ENCODE peak calls at places on chromosomes 16 and 17, in six cellular contexts. H, F, E, V, W and N are unnamed samples.
A peak's percentile ranks its signal among the peaks of the same experiment; 100 is the strongest.

GRCh38 chr17:48620497-48621139 is 5.5 kb upstream of the HOXB8 start:
- DNase-seq in H (no peak), W (no peak), E (no peak), F (no peak), V (peak; percentile 73), N (no peak)

GRCh38 chr17:56629450-56630187 is 36.1 kb downstream of the NOG start:
- DNase-seq in E (peak; percentile 69), F (no peak), V (peak; percentile 2), H (peak; percentile 2), W (no peak), N (peak; percentile 11)

GRCh38 chr16:21101631-21102420 is 48.8 kb downstream of the DNAH3 start:
- DNase-seq in H (peak; percentile 46), E (peak; percentile 54), F (peak; percentile 21), W (no peak), V (peak; percentile 10), N (peak; percentile 18)

GRCh38 chr17:3879181-3879580 is 13.7 kb downstream of the CAMKK1 start:
- DNase-seq in V (peak; percentile 76), H (peak; percentile 68), F (peak; percentile 44), E (peak; percentile 89), W (no peak), N (peak; percentile 35)

GRCh38 chr17:32793841-32794240 is 83.1 kb downstream of the MYO1D start:
- DNase-seq in E (no peak), H (no peak), V (no peak), F (no peak), W (no peak), N (no peak)

GRCh38 chr17:49881054-49881402 is 33.2 kb upstream of the TAC4 start:
- DNase-seq in H (no peak), V (no peak), E (peak; percentile 52), F (no peak), W (no peak), N (no peak)

GRCh38 chr17:27384261-27384701 is 72.0 kb upstream of the KSR1 start:
- DNase-seq in E (no peak), F (peak; percentile 68), W (no peak), V (peak; percentile 96), H (peak; percentile 95), N (peak; percentile 71)

GRCh38 chr17:83064021-83064731 is 15.2 kb upstream of the METRNL start:
- DNase-seq in H (no peak), E (no peak), W (peak; percentile 63), V (no peak), F (no peak), N (no peak)

GRCh38 chr16:54505479-54506247 is 219.1 kb upstream of the IRX3 start:
- DNase-seq in V (no peak), W (no peak), F (no peak), H (peak; percentile 57), E (no peak), N (no peak)

GRCh38 chr16:29824589-29825144 is 4.4 kb downstream of the MVP start:
- DNase-seq in F (no peak), H (peak; percentile 67), V (peak; percentile 77), E (no peak), W (no peak), N (no peak)

GRCh38 chr16:58222532-58223316 is 24.8 kb upstream of the CSNK2A2 start:
- DNase-seq in V (peak; percentile 11), F (no peak), W (no peak), E (no peak), H (peak; percentile 7), N (peak; percentile 27)

GRCh38 chr17:45396496-45397205 is 36.0 kb downstream of the ARHGAP27 start:
- DNase-seq in W (no peak), F (no peak), V (no peak), E (no peak), H (no peak), N (no peak)

GRCh38 chr17:69732272-69732671 is 317.8 kb downstream of the MAP2K6 start:
- DNase-seq in H (no peak), E (no peak), F (no peak), V (no peak), W (no peak), N (no peak)

GRCh38 chr17:81573794-81574642 is 21.9 kb upstream of the FAAP100 start:
- DNase-seq in V (no peak), F (no peak), H (no peak), W (no peak), E (no peak), N (no peak)

GRCh38 chr17:15503731-15504130 is 36.3 kb upstream of the CDRT4 start:
- DNase-seq in V (no peak), H (no peak), W (no peak), E (no peak), F (no peak), N (no peak)

GRCh38 chr17:82808921-82809905 is 30.6 kb downstream of the ZNF750 start:
- DNase-seq in H (no peak), W (no peak), V (peak; percentile 14), E (no peak), F (no peak), N (peak; percentile 20)

GRCh38 chr16:76956394-76956793 is 234.6 kb upstream of the MON1B start:
- DNase-seq in W (no peak), F (no peak), V (no peak), E (no peak), H (peak; percentile 33), N (no peak)

GRCh38 chr16:22192261-22193133 is 13.6 kb upstream of the EEF2K start:
- DNase-seq in H (peak; percentile 97), W (peak; percentile 81), F (peak; percentile 77), V (peak; percentile 95), E (peak; percentile 50), N (peak; percentile 93)

GRCh38 chr17:46726106-46726670 is 92.3 kb downstream of the WNT3 start:
- DNase-seq in H (peak; percentile 12), V (no peak), E (no peak), W (no peak), F (no peak), N (no peak)

GRCh38 chr16:1027416-1027815 is 45.1 kb upstream of the SSTR5 start:
- DNase-seq in W (no peak), H (no peak), E (no peak), V (no peak), F (no peak), N (no peak)

GRCh38 chr17:34706029-34706428 is 126.6 kb downstream of the TMEM132E start:
- DNase-seq in W (no peak), F (no peak), H (peak; percentile 12), E (peak; percentile 82), V (peak; percentile 1), N (peak; percentile 2)

GRCh38 chr17:36938566-36939058 is 1.3 kb downstream of the LHX1 start:
- DNase-seq in V (no peak), W (no peak), E (peak; percentile 70), H (no peak), F (no peak), N (no peak)

DNA sequence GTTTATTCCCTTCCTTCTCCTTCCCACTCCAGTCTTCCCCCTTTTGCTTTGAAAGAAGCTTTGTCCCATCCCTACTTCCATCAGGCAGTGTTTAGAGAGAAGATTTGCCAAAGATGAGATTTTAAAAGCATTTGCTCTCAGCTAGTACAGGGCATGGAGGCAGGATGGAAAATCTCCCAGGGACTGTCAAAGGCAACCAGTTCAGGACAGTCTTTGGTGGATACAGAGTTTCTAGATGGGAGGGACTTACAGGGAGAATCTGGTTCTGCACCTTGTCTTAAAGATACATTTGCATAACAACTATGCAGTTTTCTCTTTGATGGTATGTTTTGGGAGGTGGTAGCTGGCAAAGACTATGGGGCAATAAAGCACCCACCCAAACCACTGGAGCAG is 26.2 kb downstream of the CHD9 start:
- DNase-seq in V (no peak), H (no peak), F (no peak), E (no peak), W (no peak), N (peak; percentile 37)
- H3K4me3 ChIP-seq in V (no peak overlapping the region), H (no peak overlapping the region), F (no peak overlapping the region), E (no peak overlapping the region), W (no peak overlapping the region), N (no peak overlapping the region)

DNA sequence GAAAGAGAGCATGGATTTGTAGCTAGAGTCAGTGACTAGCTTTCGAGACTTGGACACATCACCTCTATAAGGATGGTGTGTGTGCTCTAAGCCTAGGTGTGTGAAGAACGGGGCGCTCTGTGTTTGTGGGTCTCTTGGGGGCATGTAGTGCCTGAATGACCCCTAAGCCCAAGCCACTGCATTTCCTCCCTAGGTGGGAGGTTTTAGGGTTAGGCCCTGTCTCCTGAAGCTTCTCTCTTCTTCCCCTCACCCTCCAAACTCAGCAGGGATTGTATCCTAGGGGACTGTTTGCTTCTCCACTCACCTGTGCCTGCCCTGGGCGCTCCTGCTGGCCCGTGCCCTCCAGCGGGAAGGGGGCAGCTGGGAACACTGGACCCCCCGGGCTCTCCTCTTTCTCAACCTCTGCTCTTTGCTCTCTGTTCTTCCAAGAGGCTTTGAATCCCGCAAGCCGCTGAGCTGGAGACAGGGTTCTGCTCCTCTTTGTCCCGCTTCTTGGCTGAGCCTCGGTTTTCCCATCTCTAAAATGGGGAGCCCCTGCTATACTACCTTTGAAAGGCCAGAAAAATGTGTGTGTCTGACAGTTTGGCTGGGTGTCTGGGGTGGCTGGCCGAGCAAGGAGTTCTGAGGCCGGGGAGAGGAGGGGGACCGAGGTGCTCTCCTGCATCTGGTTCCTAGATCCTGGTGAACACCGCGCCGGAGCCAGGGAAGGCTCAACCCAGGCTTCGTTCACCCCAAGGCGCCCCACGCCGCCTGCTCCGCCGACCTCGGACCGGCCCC is 810 bp downstream of the CYGB start:
- DNase-seq in W (no peak), F (no peak), H (no peak), V (no peak), E (no peak), N (no peak)
- H3K4me3 ChIP-seq in W (peak overlapping the region; percentile 53), F (peak overlapping the region; percentile 73), H (peak overlapping the region; percentile 66), V (no peak overlapping the region), E (peak overlapping the region; percentile 50), N (peak overlapping the region; percentile 58)

GRCh38 chr17:30256756-30257506 is 21.4 kb upstream of the SLC6A4 start:
- DNase-seq in F (no peak), V (no peak), E (no peak), H (peak; percentile 34), W (no peak), N (peak; percentile 28)
- H3K4me3 ChIP-seq in F (no peak overlapping the region), V (no peak overlapping the region), E (no peak overlapping the region), H (no peak overlapping the region), W (no peak overlapping the region), N (no peak overlapping the region)

DNA sequence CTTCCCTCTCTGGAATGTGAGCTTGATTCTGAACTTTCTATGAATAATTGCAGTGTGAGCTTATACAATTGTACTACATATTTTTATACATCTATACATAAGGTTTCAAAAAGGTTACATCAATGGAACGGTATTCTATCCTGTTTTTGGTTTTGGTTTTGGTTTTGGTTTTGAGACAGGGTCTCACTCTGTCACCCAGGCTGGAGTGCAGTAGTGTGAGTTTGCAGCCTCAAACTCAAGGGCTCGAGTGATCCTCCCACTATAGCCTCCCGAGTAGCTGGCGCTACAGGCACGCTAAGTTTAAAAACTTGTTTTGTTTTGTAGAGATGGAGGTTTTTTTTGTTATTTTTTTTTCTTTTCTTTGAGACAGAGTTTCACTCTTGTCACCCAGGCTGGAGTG is 1.1 kb downstream of the CTRB1 start:
- DNase-seq in V (no peak), E (no peak), H (no peak), W (no peak), F (no peak), N (no peak)
- H3K4me3 ChIP-seq in V (no peak overlapping the region), E (no peak overlapping the region), H (no peak overlapping the region), W (peak overlapping the region; percentile 2), F (no peak overlapping the region), N (no peak overlapping the region)

GRCh38 chr16:47459603-47460002 is 1.3 kb downstream of the ITFG1 start:
- DNase-seq in E (no peak), H (no peak), V (no peak), W (no peak), F (no peak), N (no peak)
- H3K4me3 ChIP-seq in E (peak overlapping the region; percentile 82), H (no peak overlapping the region), V (no peak overlapping the region), W (peak overlapping the region; percentile 97), F (peak overlapping the region; percentile 94), N (no peak overlapping the region)

GRCh38 chr17:40445769-40446468 is 2.7 kb downstream of the IGFBP4 start:
- DNase-seq in F (no peak), E (no peak), H (peak; percentile 50), W (no peak), V (no peak), N (no peak)
- H3K4me3 ChIP-seq in F (peak overlapping the region; percentile 90), E (no peak overlapping the region), H (peak overlapping the region; percentile 94), W (peak overlapping the region; percentile 81), V (peak overlapping the region; percentile 64), N (peak overlapping the region; percentile 92)